ENCODE peak calls at places on chromosomes 11 and 22, in seven cellular contexts. Q is left ventricle myocardium inferior; I is fibroblast of lung; V is mammary epithelial cell; G is CD8-positive, alpha-beta memory T cell; S is AG04450; D is A549. B is an unnamed sample.

GRCh38 chr11:12677131-12677530 is 2.9 kb downstream of the TEAD1 start:
- DNase-seq in V (no peak), G (no peak), S (no peak), Q (no peak), I (peak), D (no peak), B (no peak)

GRCh38 chr22:43481528-43482309 is 69.9 kb downstream of the MPPED1 start:
- DNase-seq in Q (no peak), V (no peak), I (no peak), D (no peak), S (no peak), G (no peak), B (no peak)

GRCh38 chr11:69618237-69618636 is 22.7 kb upstream of the CCND1 start:
- DNase-seq in G (no peak), D (no peak), Q (no peak), S (no peak), I (no peak), V (no peak), B (no peak)

GRCh38 chr11:111370902-111371578 is 8.0 kb downstream of the POU2AF1 start:
- DNase-seq in G (no peak), Q (no peak), V (no peak), D (no peak), S (no peak), I (no peak), B (no peak)

GRCh38 chr11:65506770-65507485 is 8.1 kb downstream of the MALAT1 start:
- DNase-seq in G (peak), S (peak), D (no peak), I (no peak), Q (no peak), V (no peak), B (no peak)

GRCh38 chr11:1198766-1199688 is 23.8 kb upstream of the MUC5B start:
- DNase-seq in D (no peak), S (no peak), V (no peak), Q (peak), I (no peak), G (no peak), B (no peak)

GRCh38 chr11:92136792-92137191 is 87.8 kb upstream of the FAT3 start:
- DNase-seq in I (no peak), G (no peak), Q (no peak), V (no peak), S (no peak), D (peak), B (no peak)

GRCh38 chr11:86442420-86442819 is 67.7 kb downstream of the CCDC81 start:
- DNase-seq in D (peak), Q (no peak), S (no peak), G (no peak), V (no peak), I (peak), B (no peak)

GRCh38 chr11:8327761-8328192 is 64.1 kb upstream of the LMO1 start:
- DNase-seq in S (no peak), Q (no peak), G (no peak), D (no peak), V (no peak), I (peak), B (no peak)

GRCh38 chr11:17649696-17650600 is 69.4 kb upstream of the MYOD1 start:
- DNase-seq in S (no peak), V (no peak), G (no peak), Q (no peak), D (no peak), I (peak), B (peak)
- H3K4me3 ChIP-seq in S (no peak), V (no peak), G (no peak), Q (no peak), D (no peak), I (no peak), B (no peak)

DNA sequence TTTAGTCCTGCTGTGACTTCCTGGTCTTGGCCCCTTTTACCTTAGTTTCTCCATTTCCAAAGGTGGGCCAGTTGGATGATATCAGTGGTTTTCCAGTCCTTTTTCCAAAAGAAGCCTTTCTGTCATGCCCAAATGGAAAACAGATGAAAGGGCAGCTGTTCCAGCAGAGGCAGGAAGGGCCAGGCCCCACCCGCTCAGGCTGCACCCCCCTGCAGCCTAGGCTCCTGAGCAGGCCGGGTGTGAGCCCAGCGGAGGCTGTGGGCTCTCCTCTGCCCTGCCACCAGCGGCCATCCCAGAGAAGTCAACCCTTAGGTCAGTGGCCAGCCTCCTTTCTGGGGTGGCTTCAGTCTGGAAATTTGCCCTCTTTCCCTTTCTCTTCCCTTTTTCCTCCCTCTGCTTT is 32.7 kb upstream of the SUSD2 start:
- DNase-seq in I (no peak), V (no peak), D (no peak), Q (no peak), S (no peak), G (no peak), B (no peak)
- H3K4me3 ChIP-seq in I (no peak), V (no peak), D (no peak), Q (no peak), S (no peak), G (no peak), B (no peak)

GRCh38 chr22:40181323-40181722 is 3.6 kb downstream of the TNRC6B start:
- DNase-seq in I (no peak), V (no peak), D (no peak), G (no peak), S (no peak), Q (no peak), B (no peak)

GRCh38 chr22:40182231-40182835 is 4.6 kb downstream of the TNRC6B start:
- DNase-seq in D (no peak), V (no peak), Q (no peak), I (peak), S (no peak), G (no peak), B (no peak)

GRCh38 chr22:40179535-40179934 is 1.8 kb downstream of the TNRC6B start:
- DNase-seq in D (no peak), S (no peak), I (no peak), Q (no peak), G (no peak), V (no peak), B (no peak)

GRCh38 chr22:40178417-40179409 is 988 bp downstream of the TNRC6B start:
- DNase-seq in G (no peak), V (no peak), D (no peak), Q (peak), I (peak), S (no peak), B (no peak)

DNA sequence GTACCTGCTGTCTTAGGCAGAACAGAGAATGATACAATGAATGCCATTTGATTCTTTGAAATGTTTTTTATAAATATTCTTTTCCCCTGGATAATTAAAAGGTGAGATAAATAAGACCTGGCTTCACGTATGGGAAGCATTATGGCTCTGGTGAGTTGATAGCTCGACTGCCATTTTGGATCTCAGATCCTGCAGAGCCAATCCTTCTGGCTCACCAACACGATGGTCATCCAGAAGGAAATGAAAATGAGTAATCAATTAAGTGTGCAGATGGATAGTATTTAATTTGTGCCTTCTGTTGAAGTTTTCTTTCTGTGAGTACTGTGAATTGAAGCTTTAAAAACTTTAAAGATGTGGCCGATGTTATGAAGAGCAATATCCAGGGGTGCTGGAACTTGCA is 2.7 kb downstream of the TNRC6B start:
- DNase-seq in G (no peak), V (no peak), S (no peak), Q (no peak), D (no peak), I (no peak), B (no peak)
- H3K4me3 ChIP-seq in G (no peak), V (peak), S (peak), Q (peak), D (no peak), I (peak), B (no peak)

GRCh38 chr11:15929371-15929801 is 427.0 kb downstream of the SOX6 start:
- DNase-seq in V (no peak), Q (no peak), G (no peak), S (no peak), D (no peak), I (no peak), B (no peak)

GRCh38 chr11:15930442-15931025 is 425.8 kb downstream of the SOX6 start:
- DNase-seq in I (no peak), V (no peak), Q (no peak), S (no peak), G (no peak), D (no peak), B (no peak)

GRCh38 chr11:15932417-15932816 is 423.9 kb downstream of the SOX6 start:
- DNase-seq in D (no peak), G (no peak), I (no peak), Q (no peak), S (no peak), V (no peak), B (no peak)

GRCh38 chr11:15933896-15934625 is 422.3 kb downstream of the SOX6 start:
- DNase-seq in V (peak), G (no peak), I (peak), Q (no peak), S (no peak), D (no peak), B (no peak)

GRCh38 chr11:15931497-15931896 is 424.8 kb downstream of the SOX6 start:
- DNase-seq in V (no peak), S (no peak), Q (no peak), D (no peak), I (no peak), G (no peak), B (no peak)
- H3K4me3 ChIP-seq in V (no peak), S (no peak), Q (no peak), D (no peak), I (no peak), G (no peak), B (no peak)

DNA sequence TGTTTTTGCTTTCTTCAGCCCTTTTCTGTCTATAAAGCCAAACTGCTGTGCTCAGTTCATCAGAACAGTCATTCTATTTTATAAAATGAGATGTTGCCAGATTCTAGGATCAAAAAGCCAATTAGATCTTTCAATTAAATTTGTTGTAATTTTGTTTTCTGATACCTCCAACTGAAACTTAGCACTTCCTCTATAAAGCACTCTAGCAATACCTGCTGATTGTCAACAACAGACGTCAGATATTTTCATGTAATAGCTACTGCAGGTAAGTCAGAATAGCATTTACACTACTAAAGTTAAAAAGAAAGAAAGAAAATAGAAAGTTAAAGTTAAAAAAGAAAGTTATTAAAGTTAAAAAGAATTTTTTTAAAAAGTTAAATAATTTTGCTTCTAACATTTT is 19.6 kb downstream of the RRAS2 start:
- DNase-seq in D (no peak), I (no peak), G (no peak), Q (no peak), S (no peak), V (no peak), B (no peak)
- H3K4me3 ChIP-seq in D (no peak), I (no peak), G (no peak), Q (no peak), S (no peak), V (no peak), B (no peak)

GRCh38 chr11:96098511-96099241 is 174.8 kb upstream of the MTMR2 start:
- DNase-seq in S (no peak), V (peak), Q (no peak), G (no peak), I (peak), D (no peak), B (no peak)
- H3K4me3 ChIP-seq in S (no peak), V (no peak), Q (no peak), G (no peak), I (no peak), D (no peak), B (no peak)

DNA sequence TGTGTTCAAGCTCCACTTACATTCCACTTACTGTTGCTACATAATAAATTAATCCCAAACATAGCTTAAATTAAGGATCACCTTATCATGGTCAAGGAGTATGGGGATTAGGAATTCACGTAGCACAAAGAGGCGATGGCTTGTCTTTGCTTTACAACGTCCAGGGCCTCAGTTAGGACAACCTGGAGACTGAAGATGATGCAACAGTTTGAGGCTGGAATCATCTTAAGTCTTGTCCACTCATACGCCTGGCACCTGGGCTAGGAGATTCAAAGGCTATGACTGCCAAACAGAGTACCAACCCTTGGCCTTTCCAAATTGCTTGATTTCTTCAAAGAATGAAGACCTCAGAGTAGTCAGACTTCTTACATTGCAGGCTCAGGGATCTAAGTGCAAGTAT is 149.1 kb downstream of the SBF2 start:
- DNase-seq in V (no peak), I (no peak), Q (no peak), D (no peak), G (no peak), S (no peak), B (no peak)
- H3K4me3 ChIP-seq in V (no peak), I (no peak), Q (no peak), D (no peak), G (no peak), S (no peak), B (no peak)

DNA sequence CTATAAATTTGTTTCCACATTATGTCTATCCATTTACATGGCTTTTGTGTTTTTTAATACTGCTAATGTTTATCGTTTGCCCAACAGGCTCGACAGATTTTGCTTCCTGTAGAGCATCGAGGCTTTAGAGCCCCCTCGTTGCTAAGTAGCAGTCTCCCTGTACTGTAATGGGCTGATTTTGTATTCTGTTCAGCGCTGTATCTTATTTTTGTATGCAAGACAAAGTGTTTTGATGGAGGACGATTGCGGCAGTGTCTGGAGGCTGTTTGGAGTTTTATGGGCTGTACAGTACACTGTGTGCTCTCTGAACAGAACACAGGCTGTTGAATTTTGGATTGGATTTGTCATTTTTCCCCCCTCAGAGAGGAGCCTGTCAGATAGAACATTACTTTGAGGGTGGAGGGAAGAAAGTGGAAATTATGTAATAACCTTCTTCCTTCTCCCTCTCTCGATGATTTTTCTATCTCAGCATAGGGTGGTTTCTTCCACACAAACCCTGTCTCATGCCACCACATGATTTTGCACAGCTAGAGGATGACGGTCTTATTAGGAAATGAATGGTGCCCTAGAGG is 104.4 kb downstream of the ZBTB16 start:
- DNase-seq in Q (peak), I (no peak), G (no peak), V (no peak), D (no peak), S (no peak), B (peak)
- H3K4me3 ChIP-seq in Q (peak), I (no peak), G (no peak), V (no peak), D (no peak), S (no peak), B (no peak)

GRCh38 chr11:21675049-21675616 is 517.8 kb upstream of the ANO5 start:
- DNase-seq in I (no peak), Q (no peak), S (no peak), V (no peak), D (no peak), G (no peak), B (no peak)
- H3K4me3 ChIP-seq in I (no peak), Q (no peak), S (no peak), V (no peak), D (peak), G (no peak), B (no peak)

B was measured in skeletal muscle cell.